ENCODE peak calls at places on chromosomes 16 and 17, in six cellular contexts. P is endodermal cell, L is cardiac muscle cell, T is substantia nigra, V is tibial artery, W is right lobe of liver. F is an unnamed sample.

GRCh38 chr16:87172632-87173031 is 144.6 kb downstream of the C16orf95 start:
- DNase-seq in V (no peak), P (peak; percentile 78), L (no peak), W (no peak), T (no peak), F (no peak)

GRCh38 chr17:78154903-78155811 is 9.0 kb downstream of the C17orf99 start:
- DNase-seq in W (no peak), V (no peak), L (no peak), P (no peak), T (no peak), F (no peak)

GRCh38 chr17:17790673-17791464 is 45.9 kb downstream of the SREBF1 start:
- DNase-seq in V (no peak), L (no peak), W (no peak), T (no peak), P (no peak), F (no peak)

GRCh38 chr17:78789149-78789662 is 7.1 kb upstream of the CYTH1 start:
- DNase-seq in W (no peak), V (no peak), T (no peak), L (no peak), P (no peak), F (no peak)

GRCh38 chr17:78357177-78357586 is 2.7 kb downstream of the SOCS3 start:
- DNase-seq in W (peak; percentile 82), T (peak; percentile 78), L (peak; percentile 50), V (no peak), P (no peak), F (peak; percentile 79)

GRCh38 chr16:5622234-5622884 is 524.8 kb upstream of the EEF2KMT start:
- DNase-seq in T (no peak), W (no peak), V (no peak), P (no peak), L (no peak), F (no peak)

GRCh38 chr16:25771812-25772568 is 80.2 kb downstream of the HS3ST4 start:
- DNase-seq in L (no peak), W (no peak), V (no peak), P (no peak), T (no peak), F (no peak)

GRCh38 chr17:72192409-72193192 is 71.8 kb downstream of the SOX9 start:
- DNase-seq in T (no peak), L (no peak), P (peak; percentile 44), W (no peak), V (peak; percentile 54), F (no peak)

GRCh38 chr17:14940112-14940945 is 324.8 kb downstream of the PMP22 start:
- DNase-seq in T (no peak), V (peak; percentile 25), P (no peak), W (no peak), L (no peak), F (peak; percentile 63)

GRCh38 chr17:83192161-83192788 is 112.9 kb downstream of the METRNL start:
- DNase-seq in T (no peak), W (peak; percentile 42), P (no peak), L (no peak), V (peak; percentile 78), F (peak; percentile 83)

GRCh38 chr17:9576521-9577401 is at the start of gene CFAP52:
- DNase-seq in W (peak; percentile 88), T (peak; percentile 66), V (peak; percentile 71), L (peak; percentile 87), P (peak; percentile 98), F (peak; percentile 21)

GRCh38 chr17:11641521-11642275 is 43.4 kb downstream of the DNAH9 start:
- DNase-seq in V (no peak), L (no peak), P (no peak), T (no peak), W (no peak), F (no peak)

GRCh38 chr17:80070375-80071115 is 30.8 kb upstream of the GAA start:
- DNase-seq in P (no peak), T (no peak), L (no peak), W (no peak), V (no peak), F (no peak)

GRCh38 chr16:69553332-69553731 is 12.4 kb upstream of the NFAT5 start:
- DNase-seq in P (no peak), V (no peak), W (no peak), L (no peak), T (no peak), F (no peak)

GRCh38 chr17:31131299-31131698 is 36.5 kb downstream of the NF1 start:
- DNase-seq in W (no peak), P (no peak), T (no peak), L (no peak), V (no peak), F (no peak)

GRCh38 chr16:55059146-55059545 is 128.5 kb downstream of the IRX5 start:
- DNase-seq in T (no peak), L (no peak), V (no peak), P (no peak), W (no peak), F (no peak)

GRCh38 chr16:24471616-24472015 is 67.8 kb upstream of the RBBP6 start:
- DNase-seq in P (no peak), V (no peak), L (no peak), T (no peak), W (no peak), F (no peak)

GRCh38 chr16:11140466-11140865 is 115.5 kb downstream of the SOCS1 start:
- DNase-seq in P (peak; percentile 72), W (no peak), L (no peak), V (no peak), T (no peak), F (no peak)

GRCh38 chr16:9489823-9490467 is 398.5 kb downstream of the HAPSTR1 start:
- DNase-seq in V (no peak), T (peak; percentile 71), P (no peak), W (no peak), L (no peak), F (no peak)

GRCh38 chr17:8618825-8619224 is 11.7 kb downstream of the MYH10 start:
- DNase-seq in L (no peak), V (no peak), T (no peak), W (no peak), P (no peak), F (no peak)

GRCh38 chr17:1590747-1591473 is 28.3 kb upstream of the PITPNA start:
- DNase-seq in W (no peak), V (no peak), P (no peak), L (no peak), T (no peak), F (no peak)
- H3K27ac ChIP-seq in W (no peak overlapping the region), V (peak overlapping the region; percentile 80), P (no peak overlapping the region), L (peak overlapping the region; percentile 51), T (no peak overlapping the region), F (peak overlapping the region; percentile 84)

GRCh38 chr16:27470567-27471431 is 68.8 kb downstream of the IL21R start:
- DNase-seq in L (no peak), V (peak; percentile 42), W (no peak), P (no peak), T (no peak), F (no peak)
- H3K27ac ChIP-seq in L (no peak overlapping the region), V (no peak overlapping the region), W (no peak overlapping the region), P (no peak overlapping the region), T (no peak overlapping the region), F (no peak overlapping the region)

DNA sequence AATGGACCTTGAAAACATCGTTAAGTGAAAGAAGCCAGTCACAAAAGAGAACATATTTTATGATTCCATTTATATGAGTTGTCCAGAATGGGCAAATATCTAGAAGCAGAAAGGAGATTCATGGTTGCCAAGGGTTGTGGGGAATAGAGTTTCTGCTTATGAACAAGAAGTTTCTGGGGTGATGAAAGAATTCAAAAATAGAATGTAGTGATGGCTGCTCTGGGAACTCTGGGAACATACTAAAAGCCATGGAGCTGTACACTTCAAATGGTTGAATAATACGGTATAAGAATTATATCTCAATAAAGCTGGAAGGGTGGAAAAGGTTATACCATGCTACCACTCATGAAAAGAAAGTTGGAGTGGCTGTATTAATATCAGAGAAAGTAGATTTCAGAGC is 18.5 kb downstream of the AKTIP start:
- DNase-seq in L (no peak), W (no peak), T (no peak), V (no peak), P (no peak), F (no peak)
- H3K27ac ChIP-seq in L (no peak overlapping the region), W (no peak overlapping the region), T (no peak overlapping the region), V (no peak overlapping the region), P (no peak overlapping the region), F (no peak overlapping the region)

GRCh38 chr16:85320677-85321385 is 208.6 kb upstream of the CIBAR2 start:
- DNase-seq in P (no peak), T (no peak), L (no peak), W (no peak), V (no peak), F (no peak)

GRCh38 chr16:85316944-85317343 is 204.7 kb upstream of the CIBAR2 start:
- DNase-seq in P (no peak), L (peak; percentile 38), V (no peak), T (no peak), W (no peak), F (no peak)

GRCh38 chr16:85319984-85320440 is 207.7 kb upstream of the CIBAR2 start:
- DNase-seq in W (no peak), P (no peak), L (no peak), V (no peak), T (no peak), F (no peak)

GRCh38 chr16:85317704-85318103 is 205.4 kb upstream of the CIBAR2 start:
- DNase-seq in P (no peak), W (no peak), V (no peak), T (no peak), L (no peak), F (no peak)

GRCh38 chr16:85319208-85319983 is 207.1 kb upstream of the CIBAR2 start:
- DNase-seq in L (no peak), W (no peak), V (no peak), T (no peak), P (no peak), F (no peak)
- H3K27ac ChIP-seq in L (no peak overlapping the region), W (no peak overlapping the region), V (peak overlapping the region; percentile 83), T (no peak overlapping the region), P (no peak overlapping the region), F (peak overlapping the region; percentile 92)

DNA sequence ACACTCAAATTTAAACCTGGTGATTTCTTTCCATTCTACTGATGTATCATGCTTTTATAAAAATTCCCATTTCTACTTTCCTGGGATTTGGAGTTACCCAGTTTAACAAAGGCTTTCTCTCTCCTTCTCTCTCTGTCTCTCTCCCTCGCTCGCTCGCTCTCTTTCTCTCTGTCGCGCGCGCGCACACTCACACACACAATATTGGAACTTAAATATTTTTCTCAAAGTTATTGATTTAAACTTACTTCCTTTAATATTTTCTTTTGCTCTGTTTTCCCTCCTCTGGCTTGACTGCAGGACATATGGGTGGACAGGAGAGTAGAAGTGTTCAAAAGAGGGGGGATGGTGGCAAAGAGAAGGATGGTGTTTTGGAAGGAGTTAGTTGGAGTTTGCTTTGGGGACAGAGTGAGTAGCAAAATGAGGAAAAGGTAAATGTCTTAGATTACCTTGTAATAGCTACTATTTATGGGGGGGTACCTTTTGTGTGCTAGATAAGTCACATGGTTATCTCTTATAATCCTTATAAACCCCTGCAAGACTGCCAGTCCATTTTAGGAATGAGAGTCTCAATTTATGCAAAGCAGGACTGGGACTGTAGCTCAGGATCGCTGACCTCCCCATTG is 903 bp upstream of the TRIM25 start:
- DNase-seq in V (no peak), L (no peak), P (no peak), T (no peak), W (peak; percentile 45), F (no peak)
- H3K27ac ChIP-seq in V (peak overlapping the region; percentile 86), L (no peak overlapping the region), P (no peak overlapping the region), T (peak overlapping the region; percentile 76), W (peak overlapping the region; percentile 87), F (peak overlapping the region; percentile 87)

F was measured in ascending aorta.